ENCODE peak calls at places on chromosomes 13 and 19, in ten cellular contexts. L, E, R, C, N, V, Q, H, X and O are unnamed samples.

GRCh38 chr19:51724543-51724942 is 752 bp upstream of the HAS1 start:
- DNase-seq in L (no peak), E (no peak), R (no peak), C (no peak), N (no peak), V (no peak), Q (peak; percentile 51), H (no peak), X (no peak), O (no peak)

GRCh38 chr19:55146078-55146647 is 2.8 kb downstream of the TNNT1 start:
- DNase-seq in L (peak; percentile 49), E (peak; percentile 27), R (no peak), C (no peak), N (peak; percentile 73), V (peak; percentile 67), Q (no peak), H (peak; percentile 96), X (peak; percentile 78), O (no peak)

GRCh38 chr13:31162151-31163008 is 676 bp upstream of the HSPH1 start:
- DNase-seq in L (peak; percentile 98), E (peak; percentile 99), R (peak; percentile 92), C (peak; percentile 96), N (peak; percentile 93), V (peak; percentile 100), Q (peak; percentile 99), H (peak; percentile 89), X (peak; percentile 83), O (peak; percentile 96)

GRCh38 chr13:62129000-62129551 is 713.4 kb upstream of the PCDH20 start:
- DNase-seq in L (no peak), E (no peak), R (no peak), C (no peak), N (no peak), V (peak; percentile 69), Q (no peak), H (no peak), X (no peak), O (no peak)

GRCh38 chr13:30607908-30608307 is 9.8 kb upstream of the USPL1 start:
- DNase-seq in L (peak; percentile 76), E (peak; percentile 81), R (peak; percentile 27), C (no peak), N (no peak), V (peak; percentile 47), Q (no peak), H (no peak), X (no peak), O (peak; percentile 57)

GRCh38 chr19:55117063-55117635 is 288 bp downstream of the PPP1R12C start:
- DNase-seq in L (no peak), E (peak; percentile 16), R (no peak), C (peak; percentile 73), N (no peak), V (no peak), Q (no peak), H (no peak), X (no peak), O (no peak)

GRCh38 chr19:10086904-10087256 is 763 bp downstream of the SHFL start:
- DNase-seq in L (no peak), E (no peak), R (no peak), C (peak; percentile 72), N (no peak), V (no peak), Q (no peak), H (no peak), X (no peak), O (no peak)

GRCh38 chr13:30276178-30276577 is 31.2 kb downstream of the KATNAL1 start:
- DNase-seq in L (no peak), E (peak; percentile 7), R (no peak), C (no peak), N (no peak), V (no peak), Q (no peak), H (no peak), X (no peak), O (no peak)

GRCh38 chr19:35868172-35868822 is at the start of gene APLP1:
- DNase-seq in L (peak; percentile 70), E (peak; percentile 38), R (no peak), C (peak; percentile 76), N (no peak), V (peak; percentile 69), Q (peak; percentile 47), H (peak; percentile 91), X (peak; percentile 74), O (peak; percentile 52)

GRCh38 chr13:74920361-74920760 is 561.6 kb downstream of the TBC1D4 start:
- DNase-seq in L (no peak), E (no peak), R (no peak), C (no peak), N (no peak), V (no peak), Q (peak; percentile 2), H (no peak), X (no peak), O (no peak)

GRCh38 chr19:41849067-41849466 is 4.2 kb downstream of the DMRTC2 start:
- DNase-seq in L (no peak), E (no peak), R (no peak), C (no peak), N (no peak), V (no peak), Q (no peak), H (peak; percentile 12), X (no peak), O (no peak)

GRCh38 chr19:39211731-39212376 is 7.8 kb upstream of the SYCN start:
- DNase-seq in L (no peak), E (no peak), R (no peak), C (no peak), N (no peak), V (no peak), Q (no peak), H (no peak), X (no peak), O (no peak)

GRCh38 chr19:2540646-2541454 is 64.9 kb downstream of the GADD45B start:
- DNase-seq in L (no peak), E (no peak), R (no peak), C (peak; percentile 85), N (peak; percentile 95), V (no peak), Q (peak; percentile 99), H (peak; percentile 93), X (peak; percentile 76), O (no peak)

GRCh38 chr13:95236774-95237173 is 64.5 kb downstream of the ABCC4 start:
- DNase-seq in L (no peak), E (no peak), R (no peak), C (no peak), N (no peak), V (no peak), Q (no peak), H (no peak), X (no peak), O (no peak)

GRCh38 chr19:55590621-55591020 is 8.7 kb downstream of the FIZ1 start:
- DNase-seq in L (peak; percentile 35), E (no peak), R (no peak), C (no peak), N (no peak), V (peak; percentile 47), Q (no peak), H (peak; percentile 70), X (no peak), O (no peak)